ENCODE peak calls at places on chromosome 5, in four cellular contexts. Y, H, I and B are unnamed samples.

GRCh38 chr5:14399054-14399657 is 182.4 kb upstream of the OTULINL start:
- DNase-seq in Y (peak; percentile 28), H (peak; percentile 56), I (no peak), B (peak; percentile 65)

GRCh38 chr5:113084402-113085083 is 107.9 kb downstream of the DCP2 start:
- DNase-seq in Y (no peak), H (peak; percentile 51), I (no peak), B (no peak)

GRCh38 chr5:142009886-142010285 is 2.9 kb downstream of the GNPDA1 start:
- DNase-seq in Y (no peak), H (no peak), I (peak; percentile 13), B (no peak)

GRCh38 chr5:75509956-75510355 is 1.5 kb downstream of the CERT1 start:
- DNase-seq in Y (peak; percentile 12), H (peak; percentile 4), I (no peak), B (no peak)

GRCh38 chr5:60410427-60410826 is 289.5 kb downstream of the DEPDC1B start:
- DNase-seq in Y (peak; percentile 17), H (no peak), I (no peak), B (no peak)

GRCh38 chr5:113213551-113213971 is 221.2 kb downstream of the TSSK1B start:
- DNase-seq in Y (no peak), H (no peak), I (no peak), B (no peak)

GRCh38 chr5:111171-111570 is 19.2 kb downstream of the PLEKHG4B start:
- DNase-seq in Y (no peak), H (no peak), I (no peak), B (no peak)

GRCh38 chr5:122063836-122064235 is 14.2 kb downstream of the LOX start:
- DNase-seq in Y (no peak), H (no peak), I (no peak), B (no peak)

GRCh38 chr5:72070519-72070918 is 36.8 kb upstream of the MAP1B start:
- DNase-seq in Y (no peak), H (no peak), I (no peak), B (no peak)

GRCh38 chr5:132947661-132948060 is 15.8 kb downstream of the AFF4 start:
- DNase-seq in Y (peak; percentile 47), H (no peak), I (no peak), B (no peak)

GRCh38 chr5:30581198-30581925 is 612.1 kb upstream of the CDH6 start:
- DNase-seq in Y (peak; percentile 13), H (no peak), I (no peak), B (no peak)

GRCh38 chr5:181186902-181187499 is 18.0 kb downstream of the TRIM7 start:
- DNase-seq in Y (no peak), H (no peak), I (no peak), B (no peak)

GRCh38 chr5:149254506-149254905 is 17.2 kb upstream of the AFAP1L1 start:
- DNase-seq in Y (no peak), H (no peak), I (peak; percentile 52), B (peak; percentile 80)
- TF ChIP-seq JUND in Y (no peak), H (no peak), I (no peak), B (no peak)

GRCh38 chr5:131845828-131846227 is 49.0 kb upstream of the FNIP1 start:
- DNase-seq in Y (no peak), H (no peak), I (no peak), B (no peak)
- TF ChIP-seq JUND in Y (no peak), H (no peak), I (no peak), B (no peak)

DNA sequence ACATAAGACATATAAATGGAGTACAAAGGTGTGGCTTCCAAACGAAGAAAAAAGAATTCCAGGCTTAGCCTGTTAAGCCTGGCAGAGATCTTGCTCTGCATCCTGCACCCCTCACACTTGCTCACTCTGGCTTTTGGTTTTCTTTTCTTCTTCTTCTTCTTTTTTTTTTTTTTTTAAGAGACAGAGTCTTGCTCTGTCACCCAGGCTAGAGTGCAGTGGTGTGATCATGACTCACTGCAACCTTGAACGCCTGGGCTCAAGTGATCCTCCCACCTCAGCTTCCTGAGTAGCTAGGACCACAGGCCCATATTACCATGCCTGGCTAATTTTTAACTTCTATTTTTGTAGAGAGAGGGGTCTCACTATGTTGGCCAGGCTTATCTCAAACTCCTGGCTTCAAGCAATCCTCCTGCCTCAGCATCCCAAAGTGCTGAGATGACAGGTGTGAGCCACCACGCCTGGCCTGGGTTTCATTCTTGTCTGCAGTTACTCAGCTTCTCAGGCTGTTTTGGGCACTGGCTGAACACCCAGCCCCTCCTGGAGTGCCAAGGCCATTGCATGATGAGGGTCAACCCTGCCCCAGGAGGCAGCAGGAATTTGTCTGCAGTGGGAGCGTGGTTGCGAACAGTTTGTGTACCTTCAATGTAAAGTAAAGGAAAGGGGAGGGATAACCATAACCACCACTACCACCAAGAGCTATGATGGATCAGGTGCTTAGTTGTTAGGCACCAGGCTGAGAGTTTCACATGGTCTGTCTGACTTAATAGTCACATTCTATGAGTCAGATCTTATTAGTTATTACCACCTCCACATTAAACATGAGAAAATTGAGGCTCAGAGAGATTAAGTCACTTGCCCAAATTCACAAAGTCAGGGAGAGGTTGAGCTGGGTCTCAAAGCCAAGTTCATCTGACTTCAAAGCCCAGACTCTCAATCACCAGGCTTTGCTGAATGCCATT is 219.2 kb upstream of the PANK3 start:
- DNase-seq in Y (no peak), H (no peak), I (no peak), B (no peak)
- TF ChIP-seq JUND in Y (no peak), H (no peak), I (no peak), B (no peak)

DNA sequence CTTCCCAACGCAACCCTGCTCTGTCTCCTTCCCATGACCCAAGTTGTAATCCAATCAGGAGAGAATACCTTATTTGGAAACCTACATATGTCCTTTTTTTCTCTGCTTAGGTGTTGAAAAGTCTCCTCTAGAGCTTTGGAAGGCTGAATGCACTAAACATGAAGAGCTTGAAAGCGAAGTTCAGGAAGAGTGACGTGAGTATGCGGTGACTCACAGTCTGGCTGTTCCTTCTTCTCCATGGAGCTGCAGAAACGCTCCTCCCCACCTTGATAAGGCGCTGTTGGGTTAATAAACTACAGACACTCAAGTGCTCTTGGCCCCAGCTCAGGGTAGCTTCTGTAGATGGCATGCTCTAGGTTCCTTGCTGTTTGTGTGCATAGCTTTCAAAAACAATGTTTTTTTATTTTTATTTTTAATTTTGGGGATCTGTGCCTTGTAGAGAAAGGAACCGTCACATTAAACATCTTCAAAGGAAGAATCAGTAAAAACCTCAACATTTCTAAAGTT is 30.7 kb downstream of the RAI14 start:
- DNase-seq in Y (peak; percentile 86), H (no peak), I (no peak), B (no peak)
- TF ChIP-seq JUND in Y (peak; percentile 31), H (peak; percentile 83), I (no peak), B (no peak)

GRCh38 chr5:2006971-2007291 is 124.2 kb upstream of the IRX4 start:
- DNase-seq in Y (no peak), H (no peak), I (peak; percentile 41), B (no peak)
- TF ChIP-seq JUND in Y (no peak), H (no peak), I (no peak), B (no peak)

GRCh38 chr5:96717874-96718273 is 55.7 kb downstream of the CAST start:
- DNase-seq in Y (no peak), H (no peak), I (no peak), B (no peak)
- TF ChIP-seq JUND in Y (no peak), H (no peak), I (no peak), B (no peak)

DNA sequence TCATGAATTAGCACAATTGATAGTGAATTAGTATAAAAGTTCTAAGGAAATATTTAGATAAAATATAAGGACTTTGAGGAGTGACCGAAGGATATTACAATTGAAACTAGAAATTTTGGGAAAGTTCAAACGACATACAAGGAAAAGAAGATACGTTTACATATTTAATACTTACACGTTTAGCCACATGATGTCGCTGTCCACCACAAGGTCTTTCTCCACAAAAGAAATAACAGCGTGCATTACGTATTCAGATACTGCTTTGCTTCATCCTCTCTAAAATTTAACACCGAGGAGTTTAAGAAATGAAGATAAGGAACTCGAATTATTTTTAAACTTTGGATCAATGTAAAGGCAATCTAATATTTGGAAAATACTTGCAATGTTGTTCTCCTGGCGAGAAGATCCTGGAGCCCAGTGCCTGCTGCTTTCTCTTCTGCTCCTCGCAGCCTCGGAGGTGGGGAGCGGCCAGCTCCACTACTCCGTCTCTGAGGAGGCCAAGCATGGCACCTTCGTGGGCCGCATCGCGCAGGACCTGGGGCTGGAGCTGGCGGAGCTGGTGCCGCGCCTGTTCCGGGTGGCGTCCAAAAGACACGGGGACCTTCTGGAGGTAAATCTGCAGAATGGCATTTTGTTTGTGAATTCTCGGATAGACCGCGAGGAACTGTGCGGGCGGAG is at the start of gene PCDHA3:
- DNase-seq in Y (peak; percentile 9), H (no peak), I (no peak), B (peak; percentile 73)
- TF ChIP-seq JUND in Y (no peak), H (no peak), I (no peak), B (no peak)

GRCh38 chr5:127092690-127093089 is 19.4 kb upstream of the C5orf63 start:
- DNase-seq in Y (no peak), H (peak; percentile 36), I (no peak), B (peak; percentile 27)
- TF ChIP-seq JUND in Y (no peak), H (peak; percentile 22), I (no peak), B (no peak)